ENCODE peak calls at places on chromosome 3, in six cellular contexts. One of them, this sample, is unnamed.

GRCh38 chr3:193746832-193747231 is 153.8 kb downstream of the OPA1 start:
- DNase-seq in HuH-7: no peak
- DNase-seq in hepatic stellate cell: no peak
- DNase-seq in NCI-H748 treated with DMSO at 0.1 percent for 48 hours: no peak
- DNase-seq in astrocyte: no peak
- DNase-seq in left lung: no peak
- DNase-seq in this sample: no peak

GRCh38 chr3:71146673-71147072 is 436.9 kb downstream of the FOXP1 start:
- DNase-seq in HuH-7: no peak
- DNase-seq in hepatic stellate cell: no peak
- DNase-seq in NCI-H748 treated with DMSO at 0.1 percent for 48 hours: no peak
- DNase-seq in astrocyte: no peak
- DNase-seq in left lung: no peak
- DNase-seq in this sample: no peak

GRCh38 chr3:133574260-133574881 is 885 bp downstream of the CDV3 start:
- DNase-seq in HuH-7: peak; percentile 26
- DNase-seq in hepatic stellate cell: peak; percentile 34
- DNase-seq in NCI-H748 treated with DMSO at 0.1 percent for 48 hours: no peak
- DNase-seq in astrocyte: peak; percentile 72
- DNase-seq in left lung: peak; percentile 80
- DNase-seq in this sample: peak; percentile 83

GRCh38 chr3:143309622-143310190 is 190.1 kb downstream of the CHST2 start:
- DNase-seq in HuH-7: no peak
- DNase-seq in hepatic stellate cell: no peak
- DNase-seq in NCI-H748 treated with DMSO at 0.1 percent for 48 hours: no peak
- DNase-seq in astrocyte: no peak
- DNase-seq in left lung: no peak
- DNase-seq in this sample: no peak

GRCh38 chr3:29176501-29176900 is 104.4 kb upstream of the RBMS3 start:
- DNase-seq in HuH-7: no peak
- DNase-seq in hepatic stellate cell: no peak
- DNase-seq in NCI-H748 treated with DMSO at 0.1 percent for 48 hours: peak; percentile 46
- DNase-seq in astrocyte: no peak
- DNase-seq in left lung: no peak
- DNase-seq in this sample: no peak

GRCh38 chr3:129453732-129454131 is 13.7 kb downstream of the IFT122 start:
- DNase-seq in HuH-7: no peak
- DNase-seq in hepatic stellate cell: no peak
- DNase-seq in NCI-H748 treated with DMSO at 0.1 percent for 48 hours: no peak
- DNase-seq in astrocyte: peak; percentile 57
- DNase-seq in left lung: no peak
- DNase-seq in this sample: peak; percentile 84

GRCh38 chr3:179464296-179465092 is 13.2 kb upstream of the GNB4 start:
- DNase-seq in HuH-7: no peak
- DNase-seq in hepatic stellate cell: no peak
- DNase-seq in NCI-H748 treated with DMSO at 0.1 percent for 48 hours: no peak
- DNase-seq in astrocyte: no peak
- DNase-seq in left lung: no peak
- DNase-seq in this sample: no peak

GRCh38 chr3:187989458-187990153 is 164.4 kb upstream of the LPP start:
- DNase-seq in HuH-7: no peak
- DNase-seq in hepatic stellate cell: no peak
- DNase-seq in NCI-H748 treated with DMSO at 0.1 percent for 48 hours: peak; percentile 42
- DNase-seq in astrocyte: peak; percentile 26
- DNase-seq in left lung: no peak
- DNase-seq in this sample: no peak

GRCh38 chr3:82496890-82497560 is 735.6 kb upstream of the GBE1 start:
- DNase-seq in HuH-7: peak; percentile 4
- DNase-seq in hepatic stellate cell: no peak
- DNase-seq in NCI-H748 treated with DMSO at 0.1 percent for 48 hours: no peak
- DNase-seq in astrocyte: no peak
- DNase-seq in left lung: no peak
- DNase-seq in this sample: no peak

GRCh38 chr3:183100376-183100775 is 1.1 kb upstream of the MCCC1 start:
- DNase-seq in HuH-7: no peak
- DNase-seq in hepatic stellate cell: peak; percentile 56
- DNase-seq in NCI-H748 treated with DMSO at 0.1 percent for 48 hours: no peak
- DNase-seq in astrocyte: no peak
- DNase-seq in left lung: no peak
- DNase-seq in this sample: no peak

GRCh38 chr3:10753964-10754363 is 62.1 kb upstream of the SLC6A11 start:
- DNase-seq in HuH-7: peak; percentile 80
- DNase-seq in hepatic stellate cell: peak; percentile 29
- DNase-seq in NCI-H748 treated with DMSO at 0.1 percent for 48 hours: no peak
- DNase-seq in astrocyte: peak; percentile 14
- DNase-seq in left lung: no peak
- DNase-seq in this sample: peak; percentile 27

GRCh38 chr3:23002846-23003800 is 200.0 kb upstream of the UBE2E2 start:
- DNase-seq in HuH-7: no peak
- DNase-seq in hepatic stellate cell: no peak
- DNase-seq in NCI-H748 treated with DMSO at 0.1 percent for 48 hours: peak; percentile 65
- DNase-seq in astrocyte: peak; percentile 15
- DNase-seq in left lung: no peak
- DNase-seq in this sample: no peak

GRCh38 chr3:172635588-172635987 is 75.3 kb downstream of the NCEH1 start:
- DNase-seq in HuH-7: no peak
- DNase-seq in hepatic stellate cell: no peak
- DNase-seq in NCI-H748 treated with DMSO at 0.1 percent for 48 hours: no peak
- DNase-seq in astrocyte: peak; percentile 27
- DNase-seq in left lung: no peak
- DNase-seq in this sample: no peak

GRCh38 chr3:160665784-160666526 is 11.0 kb upstream of the ARL14 start:
- DNase-seq in HuH-7: no peak
- DNase-seq in hepatic stellate cell: peak; percentile 21
- DNase-seq in NCI-H748 treated with DMSO at 0.1 percent for 48 hours: peak; percentile 80
- DNase-seq in astrocyte: peak; percentile 96
- DNase-seq in left lung: no peak
- DNase-seq in this sample: peak; percentile 95

GRCh38 chr3:189236352-189236751 is 64.6 kb downstream of the TPRG1 start:
- DNase-seq in HuH-7: no peak
- DNase-seq in hepatic stellate cell: no peak
- DNase-seq in NCI-H748 treated with DMSO at 0.1 percent for 48 hours: no peak
- DNase-seq in astrocyte: no peak
- DNase-seq in left lung: no peak
- DNase-seq in this sample: no peak

GRCh38 chr3:69433938-69434263 is 48.0 kb upstream of the FRMD4B start:
- DNase-seq in HuH-7: no peak
- DNase-seq in hepatic stellate cell: no peak
- DNase-seq in NCI-H748 treated with DMSO at 0.1 percent for 48 hours: no peak
- DNase-seq in astrocyte: peak; percentile 27
- DNase-seq in left lung: no peak
- DNase-seq in this sample: peak; percentile 40

GRCh38 chr3:65785065-65785645 is 253.6 kb downstream of the MAGI1 start:
- DNase-seq in HuH-7: no peak
- DNase-seq in hepatic stellate cell: no peak
- DNase-seq in NCI-H748 treated with DMSO at 0.1 percent for 48 hours: peak; percentile 58
- DNase-seq in astrocyte: peak; percentile 53
- DNase-seq in left lung: no peak
- DNase-seq in this sample: peak; percentile 70

GRCh38 chr3:117322866-117323265 is 613.3 kb downstream of the TUSC7 start:
- DNase-seq in HuH-7: no peak
- DNase-seq in hepatic stellate cell: no peak
- DNase-seq in NCI-H748 treated with DMSO at 0.1 percent for 48 hours: no peak
- DNase-seq in astrocyte: peak; percentile 16
- DNase-seq in left lung: no peak
- DNase-seq in this sample: peak; percentile 4

GRCh38 chr3:192128922-192129321 is 598.4 kb downstream of the FGF12 start:
- DNase-seq in HuH-7: peak; percentile 20
- DNase-seq in hepatic stellate cell: no peak
- DNase-seq in NCI-H748 treated with DMSO at 0.1 percent for 48 hours: no peak
- DNase-seq in astrocyte: no peak
- DNase-seq in left lung: no peak
- DNase-seq in this sample: no peak

GRCh38 chr3:131998027-131998426 is 36.8 kb downstream of the CPNE4 start:
- DNase-seq in HuH-7: no peak
- DNase-seq in hepatic stellate cell: no peak
- DNase-seq in NCI-H748 treated with DMSO at 0.1 percent for 48 hours: no peak
- DNase-seq in astrocyte: no peak
- DNase-seq in left lung: no peak
- DNase-seq in this sample: no peak

GRCh38 chr3:195015021-195015420 is 255.9 kb downstream of the XXYLT1 start:
- DNase-seq in HuH-7: no peak
- DNase-seq in hepatic stellate cell: no peak
- DNase-seq in NCI-H748 treated with DMSO at 0.1 percent for 48 hours: no peak
- DNase-seq in astrocyte: peak; percentile 71
- DNase-seq in left lung: peak; percentile 15
- DNase-seq in this sample: peak; percentile 45

GRCh38 chr3:14488286-14489036 is 51.7 kb downstream of the GRIP2 start:
- DNase-seq in HuH-7: no peak
- DNase-seq in hepatic stellate cell: no peak
- DNase-seq in NCI-H748 treated with DMSO at 0.1 percent for 48 hours: no peak
- DNase-seq in astrocyte: no peak
- DNase-seq in left lung: no peak
- DNase-seq in this sample: no peak

GRCh38 chr3:53131136-53131495 is 881 bp upstream of the RFT1 start:
- DNase-seq in HuH-7: no peak
- DNase-seq in hepatic stellate cell: no peak
- DNase-seq in NCI-H748 treated with DMSO at 0.1 percent for 48 hours: no peak
- DNase-seq in astrocyte: no peak
- DNase-seq in left lung: no peak
- DNase-seq in this sample: no peak

GRCh38 chr3:40523781-40524180 is 979 bp upstream of the ZNF621 start:
- DNase-seq in HuH-7: no peak
- DNase-seq in hepatic stellate cell: no peak
- DNase-seq in NCI-H748 treated with DMSO at 0.1 percent for 48 hours: no peak
- DNase-seq in astrocyte: no peak
- DNase-seq in left lung: no peak
- DNase-seq in this sample: no peak

GRCh38 chr3:124315215-124316033 is 323.5 kb upstream of the ROPN1 start:
- DNase-seq in HuH-7: no peak
- DNase-seq in hepatic stellate cell: no peak
- DNase-seq in NCI-H748 treated with DMSO at 0.1 percent for 48 hours: no peak
- DNase-seq in astrocyte: peak; percentile 64
- DNase-seq in left lung: no peak
- DNase-seq in this sample: peak; percentile 61

GRCh38 chr3:30221622-30222021 is 384.8 kb upstream of the TGFBR2 start:
- DNase-seq in HuH-7: no peak
- DNase-seq in hepatic stellate cell: no peak
- DNase-seq in NCI-H748 treated with DMSO at 0.1 percent for 48 hours: no peak
- DNase-seq in astrocyte: peak; percentile 56
- DNase-seq in left lung: no peak
- DNase-seq in this sample: peak; percentile 56

GRCh38 chr3:37491776-37492175 is 317.4 kb upstream of the LRRFIP2 start:
- DNase-seq in HuH-7: no peak
- DNase-seq in hepatic stellate cell: no peak
- DNase-seq in NCI-H748 treated with DMSO at 0.1 percent for 48 hours: no peak
- DNase-seq in astrocyte: peak; percentile 22
- DNase-seq in left lung: no peak
- DNase-seq in this sample: no peak

GRCh38 chr3:123605789-123606234 is 21.0 kb upstream of the HACD2 start:
- DNase-seq in HuH-7: peak; percentile 52
- DNase-seq in hepatic stellate cell: no peak
- DNase-seq in NCI-H748 treated with DMSO at 0.1 percent for 48 hours: no peak
- DNase-seq in astrocyte: peak; percentile 26
- DNase-seq in left lung: no peak
- DNase-seq in this sample: peak; percentile 52

GRCh38 chr3:136703429-136703828 is 48.7 kb downstream of the STAG1 start:
- DNase-seq in HuH-7: peak; percentile 8
- DNase-seq in hepatic stellate cell: no peak
- DNase-seq in NCI-H748 treated with DMSO at 0.1 percent for 48 hours: no peak
- DNase-seq in astrocyte: peak; percentile 45
- DNase-seq in left lung: no peak
- DNase-seq in this sample: peak; percentile 40

GRCh38 chr3:195701042-195701910 is 19.5 kb upstream of the MUC20 start:
- DNase-seq in HuH-7: no peak
- DNase-seq in hepatic stellate cell: no peak
- DNase-seq in NCI-H748 treated with DMSO at 0.1 percent for 48 hours: no peak
- DNase-seq in astrocyte: no peak
- DNase-seq in left lung: no peak
- DNase-seq in this sample: no peak

GRCh38 chr3:134445631-134446030 is 40.2 kb downstream of the ANAPC13 start:
- DNase-seq in HuH-7: no peak
- DNase-seq in hepatic stellate cell: no peak
- DNase-seq in NCI-H748 treated with DMSO at 0.1 percent for 48 hours: no peak
- DNase-seq in astrocyte: peak; percentile 36
- DNase-seq in left lung: no peak
- DNase-seq in this sample: peak; percentile 86

GRCh38 chr3:129277829-129278271 is 820 bp upstream of the HMCES start:
- DNase-seq in HuH-7: peak; percentile 31
- DNase-seq in hepatic stellate cell: peak; percentile 35
- DNase-seq in NCI-H748 treated with DMSO at 0.1 percent for 48 hours: peak; percentile 0
- DNase-seq in astrocyte: no peak
- DNase-seq in left lung: no peak
- DNase-seq in this sample: no peak

GRCh38 chr3:99645277-99646106 is 7.1 kb downstream of the COL8A1 start:
- DNase-seq in HuH-7: peak; percentile 26
- DNase-seq in hepatic stellate cell: no peak
- DNase-seq in NCI-H748 treated with DMSO at 0.1 percent for 48 hours: no peak
- DNase-seq in astrocyte: peak; percentile 77
- DNase-seq in left lung: no peak
- DNase-seq in this sample: peak; percentile 75

GRCh38 chr3:101602731-101603130 is 28.8 kb downstream of the PCNP start:
- DNase-seq in HuH-7: no peak
- DNase-seq in hepatic stellate cell: no peak
- DNase-seq in NCI-H748 treated with DMSO at 0.1 percent for 48 hours: no peak
- DNase-seq in astrocyte: no peak
- DNase-seq in left lung: no peak
- DNase-seq in this sample: no peak

GRCh38 chr3:187328691-187329090 is 37.2 kb upstream of the MASP1 start:
- DNase-seq in HuH-7: no peak
- DNase-seq in hepatic stellate cell: no peak
- DNase-seq in NCI-H748 treated with DMSO at 0.1 percent for 48 hours: no peak
- DNase-seq in astrocyte: no peak
- DNase-seq in left lung: no peak
- DNase-seq in this sample: no peak

GRCh38 chr3:165669502-165669901 is 167.7 kb downstream of the BCHE start:
- DNase-seq in HuH-7: no peak
- DNase-seq in hepatic stellate cell: no peak
- DNase-seq in NCI-H748 treated with DMSO at 0.1 percent for 48 hours: no peak
- DNase-seq in astrocyte: peak; percentile 28
- DNase-seq in left lung: no peak
- DNase-seq in this sample: peak; percentile 58

GRCh38 chr3:144877356-144877755 is 905.7 kb downstream of the DIPK2A start:
- DNase-seq in HuH-7: no peak
- DNase-seq in hepatic stellate cell: no peak
- DNase-seq in NCI-H748 treated with DMSO at 0.1 percent for 48 hours: no peak
- DNase-seq in astrocyte: no peak
- DNase-seq in left lung: no peak
- DNase-seq in this sample: no peak

GRCh38 chr3:62727981-62728380 is 147.2 kb downstream of the CADPS start:
- DNase-seq in HuH-7: no peak
- DNase-seq in hepatic stellate cell: no peak
- DNase-seq in NCI-H748 treated with DMSO at 0.1 percent for 48 hours: no peak
- DNase-seq in astrocyte: no peak
- DNase-seq in left lung: no peak
- DNase-seq in this sample: no peak